ENCODE peak calls at places on chromosomes 2 and 18, in nine cellular contexts. X is heart left ventricle, K is body of pancreas, R is HCT116, M is A549, Q is transverse colon, Z is Peyer's patch, C is GM12878, J is breast epithelium. F is an unnamed sample.

GRCh38 chr2:24816884-24817283 is 23.7 kb downstream of the CENPO start:
- DNase-seq in C (no peak), X (no peak), Q (no peak), Z (no peak), M (no peak), K (no peak), J (no peak), R (no peak), F (no peak)

GRCh38 chr18:66874375-66874774 is 270.5 kb upstream of the CDH19 start:
- DNase-seq in Z (no peak), M (no peak), Q (no peak), X (no peak), R (no peak), J (no peak), K (no peak), C (no peak), F (no peak)

GRCh38 chr2:138777996-138778395 is 2.2 kb downstream of the NXPH2 start:
- DNase-seq in X (no peak), J (no peak), C (no peak), Z (no peak), R (no peak), K (no peak), Q (no peak), M (no peak), F (no peak)

GRCh38 chr2:49288902-49289680 is 134.8 kb upstream of the FSHR start:
- DNase-seq in X (no peak), M (no peak), C (no peak), K (no peak), Q (no peak), Z (no peak), J (no peak), R (no peak), F (no peak)

GRCh38 chr2:217789736-217790181 is 213.0 kb downstream of the TNS1 start:
- DNase-seq in Q (no peak), X (no peak), Z (no peak), M (no peak), K (no peak), C (no peak), J (no peak), R (no peak), F (no peak)

GRCh38 chr2:199862779-199863178 is 11.8 kb upstream of the FTCDNL1 start:
- DNase-seq in Q (no peak), J (no peak), C (no peak), X (no peak), K (no peak), M (no peak), Z (no peak), R (no peak), F (no peak)

GRCh38 chr2:9818097-9818496 is 25.2 kb upstream of the TAF1B start:
- DNase-seq in C (no peak), Q (no peak), K (no peak), M (no peak), X (no peak), J (no peak), R (no peak), Z (no peak), F (no peak)

GRCh38 chr18:64966667-64967066 is 784.1 kb upstream of the CDH7 start:
- DNase-seq in K (no peak), M (no peak), Q (no peak), C (no peak), Z (no peak), R (no peak), J (no peak), X (peak; percentile 24), F (peak; percentile 42)

GRCh38 chr2:215950009-215950408 is 63.3 kb downstream of the MREG start:
- DNase-seq in Q (no peak), J (no peak), X (no peak), C (peak; percentile 30), M (peak; percentile 27), R (peak; percentile 36), Z (no peak), K (no peak), F (no peak)

GRCh38 chr18:48813833-48814489 is 136.8 kb downstream of the SMAD7 start:
- DNase-seq in Z (no peak), R (no peak), M (no peak), K (peak; percentile 3), J (no peak), Q (peak; percentile 39), X (no peak), C (no peak), F (peak; percentile 2)

GRCh38 chr2:2014251-2014761 is 270.0 kb upstream of the PXDN start:
- DNase-seq in Z (no peak), R (no peak), J (no peak), C (no peak), M (no peak), X (peak; percentile 31), Q (no peak), K (peak; percentile 59), F (no peak)

GRCh38 chr2:48496867-48497266 is 33.1 kb upstream of the STON1 start:
- DNase-seq in M (no peak), X (no peak), K (no peak), C (no peak), Z (no peak), Q (no peak), J (no peak), R (no peak), F (no peak)

GRCh38 chr2:38947241-38948239 is 57.9 kb downstream of the ARHGEF33 start:
- DNase-seq in K (peak; percentile 78), C (peak; percentile 16), X (peak; percentile 50), Q (peak; percentile 70), J (peak; percentile 66), Z (peak; percentile 67), R (peak; percentile 82), M (peak; percentile 95), F (peak; percentile 86)

GRCh38 chr2:3349211-3349693 is 28.4 kb downstream of the EIPR1 start:
- DNase-seq in K (peak; percentile 45), Z (no peak), R (no peak), J (peak; percentile 24), M (no peak), X (no peak), Q (no peak), C (no peak), F (peak; percentile 97)

GRCh38 chr18:62829936-62830335 is 114.6 kb downstream of the PHLPP1 start:
- DNase-seq in X (no peak), K (no peak), M (no peak), R (no peak), Z (no peak), Q (no peak), J (no peak), C (no peak), F (no peak)

GRCh38 chr18:9147440-9148238 is 11.1 kb downstream of the ANKRD12 start:
- DNase-seq in Z (no peak), R (peak; percentile 48), J (no peak), M (peak; percentile 41), K (peak; percentile 45), X (peak; percentile 33), C (peak; percentile 53), Q (peak; percentile 28), F (peak; percentile 33)
- H3K4me1 ChIP-seq in Z (no peaks in the 10 kb centered on the region), R (no peaks in the 10 kb centered on the region), J (peaks cover 21% of the 10 kb centered on the region), M (peaks cover 46% of the 10 kb centered on the region), K (peaks cover 57% of the 10 kb centered on the region), X (peaks cover 85% of the 10 kb centered on the region), C (peaks cover 48% of the 10 kb centered on the region), Q (peaks cover 33% of the 10 kb centered on the region), F (peaks cover 73% of the 10 kb centered on the region)

GRCh38 chr2:27178469-27178868 is 29.7 kb downstream of the TCF23 start:
- DNase-seq in R (no peak), K (no peak), X (no peak), Z (no peak), C (no peak), J (no peak), M (no peak), Q (no peak), F (no peak)

GRCh38 chr2:27179344-27180000 is 30.7 kb downstream of the TCF23 start:
- DNase-seq in Q (no peak), Z (no peak), K (no peak), C (no peak), R (no peak), X (no peak), M (no peak), J (no peak), F (no peak)

GRCh38 chr2:27175330-27175729 is 26.5 kb downstream of the TCF23 start:
- DNase-seq in R (no peak), C (no peak), Q (no peak), J (no peak), M (no peak), X (no peak), Z (no peak), K (no peak), F (peak; percentile 37)

GRCh38 chr2:27174638-27175037 is 25.8 kb downstream of the TCF23 start:
- DNase-seq in Z (no peak), C (no peak), X (no peak), M (no peak), R (no peak), Q (no peak), K (no peak), J (no peak), F (no peak)

GRCh38 chr2:27177441-27178351 is 28.9 kb downstream of the TCF23 start:
- DNase-seq in J (no peak), X (no peak), C (no peak), R (no peak), K (no peak), Q (no peak), Z (no peak), M (no peak), F (no peak)
- TF ChIP-seq POLR2A in J (no peak), X (no peak), C (no peak), R (no peak), K (no peak), Q (no peak), Z (no peak), M (no peak), F (no peak)

GRCh38 chr2:69589973-69590652 is 53.4 kb downstream of the AAK1 start:
- DNase-seq in Z (no peak), M (no peak), R (no peak), K (no peak), X (peak; percentile 22), C (no peak), Q (no peak), J (no peak), F (no peak)
- H3K4me1 ChIP-seq in Z (no peaks in the 10 kb centered on the region), M (peaks cover 13% of the 10 kb centered on the region), R (no peaks in the 10 kb centered on the region), K (peaks cover 25% of the 10 kb centered on the region), X (peaks cover 74% of the 10 kb centered on the region), C (peaks cover 7% of the 10 kb centered on the region), Q (no peaks in the 10 kb centered on the region), J (peaks cover 6% of the 10 kb centered on the region), F (peaks cover 77% of the 10 kb centered on the region)

GRCh38 chr2:175176624-175177023 is 4.9 kb downstream of the ATP5MC3 start:
- DNase-seq in C (no peak), R (no peak), M (no peak), K (no peak), J (no peak), Q (no peak), X (no peak), Z (no peak), F (no peak)

GRCh38 chr2:175180701-175181103 is 808 bp downstream of the ATP5MC3 start:
- DNase-seq in K (peak; percentile 25), X (peak; percentile 65), Q (peak; percentile 58), J (peak; percentile 27), R (no peak), Z (no peak), M (peak; percentile 33), C (no peak), F (peak; percentile 44)

GRCh38 chr2:175183674-175184073 is 2.2 kb upstream of the ATP5MC3 start:
- DNase-seq in X (no peak), J (no peak), R (no peak), C (no peak), K (no peak), Q (no peak), M (no peak), Z (no peak), F (no peak)

GRCh38 chr2:175181877-175182308 is 383 bp upstream of the ATP5MC3 start:
- DNase-seq in J (no peak), R (no peak), M (peak; percentile 5), C (no peak), X (no peak), Z (no peak), Q (no peak), K (no peak), F (no peak)

GRCh38 chr2:175181104-175181876 is at the start of gene ATP5MC3:
- DNase-seq in K (peak; percentile 96), C (peak; percentile 91), R (peak; percentile 91), X (peak; percentile 93), M (peak; percentile 96), J (peak; percentile 91), Q (peak; percentile 96), Z (peak; percentile 95), F (peak; percentile 94)
- TF ChIP-seq POLR2A in K (peak; percentile 82), C (peak; percentile 94), R (peak; percentile 94), X (peak; percentile 80), M (peak; percentile 91), J (no peak), Q (peak; percentile 97), Z (peak; percentile 95), F (peak; percentile 37)